ENCODE peak calls at places on chromosomes 7 and 10, in nine cellular contexts. One of them, this sample, is unnamed. For H3K4me1 and H3K9me3, the result is how much of the 10 kb centered on the place peaks cover.

GRCh38 chr10:84550756-84551436 is 222.5 kb downstream of the CCSER2 start:
- DNase-seq in Peyer's patch: no peak
- DNase-seq in tibial nerve: no peak
- DNase-seq in sigmoid colon: no peak
- DNase-seq in Caco-2: no peak
- DNase-seq in kidney: no peak
- DNase-seq in body of pancreas: no peak
- DNase-seq in uterus: no peak
- DNase-seq in ovary: no peak
- DNase-seq in this sample: peak

GRCh38 chr10:86958831-86959736 is 685 bp downstream of the SNCG start:
- DNase-seq in Peyer's patch: no peak
- DNase-seq in tibial nerve: no peak
- DNase-seq in sigmoid colon: peak
- DNase-seq in Caco-2: peak
- DNase-seq in kidney: peak
- DNase-seq in body of pancreas: no peak
- DNase-seq in uterus: peak
- DNase-seq in ovary: peak
- DNase-seq in this sample: no peak

GRCh38 chr10:64159910-64160872 is 639.0 kb downstream of the REEP3 start:
- DNase-seq in Peyer's patch: no peak
- DNase-seq in tibial nerve: no peak
- DNase-seq in sigmoid colon: no peak
- DNase-seq in Caco-2: no peak
- DNase-seq in kidney: no peak
- DNase-seq in body of pancreas: peak
- DNase-seq in uterus: no peak
- DNase-seq in ovary: no peak
- DNase-seq in this sample: no peak

GRCh38 chr10:24894309-24894708 is 58.1 kb downstream of the PRTFDC1 start:
- DNase-seq in Peyer's patch: peak
- DNase-seq in tibial nerve: no peak
- DNase-seq in sigmoid colon: no peak
- DNase-seq in Caco-2: no peak
- DNase-seq in kidney: no peak
- DNase-seq in body of pancreas: no peak
- DNase-seq in uterus: no peak
- DNase-seq in ovary: no peak
- DNase-seq in this sample: no peak

GRCh38 chr7:126447984-126448383 is 804.8 kb downstream of the GRM8 start:
- DNase-seq in Peyer's patch: no peak
- DNase-seq in tibial nerve: no peak
- DNase-seq in sigmoid colon: no peak
- DNase-seq in Caco-2: no peak
- DNase-seq in kidney: no peak
- DNase-seq in body of pancreas: no peak
- DNase-seq in uterus: no peak
- DNase-seq in ovary: no peak
- DNase-seq in this sample: no peak

GRCh38 chr10:109933984-109934565 is 10.8 kb upstream of the XPNPEP1 start:
- DNase-seq in Peyer's patch: peak
- DNase-seq in tibial nerve: no peak
- DNase-seq in sigmoid colon: no peak
- DNase-seq in Caco-2: no peak
- DNase-seq in kidney: no peak
- DNase-seq in body of pancreas: no peak
- DNase-seq in uterus: no peak
- DNase-seq in ovary: no peak
- DNase-seq in this sample: no peak

GRCh38 chr10:14772399-14772798 is 2.3 kb downstream of the FAM107B start:
- DNase-seq in Peyer's patch: no peak
- DNase-seq in tibial nerve: no peak
- DNase-seq in sigmoid colon: no peak
- DNase-seq in Caco-2: no peak
- DNase-seq in kidney: no peak
- DNase-seq in body of pancreas: no peak
- DNase-seq in uterus: no peak
- DNase-seq in ovary: no peak
- DNase-seq in this sample: peak

GRCh38 chr7:957418-958220 is 3.1 kb upstream of the ADAP1 start:
- DNase-seq in Peyer's patch: no peak
- DNase-seq in tibial nerve: peak
- DNase-seq in sigmoid colon: peak
- DNase-seq in Caco-2: no peak
- DNase-seq in kidney: peak
- DNase-seq in body of pancreas: peak
- DNase-seq in uterus: no peak
- DNase-seq in ovary: peak
- DNase-seq in this sample: no peak

GRCh38 chr7:22173884-22174573 is 182.9 kb downstream of the RAPGEF5 start:
- DNase-seq in Peyer's patch: no peak
- DNase-seq in tibial nerve: no peak
- DNase-seq in sigmoid colon: no peak
- DNase-seq in Caco-2: no peak
- DNase-seq in kidney: no peak
- DNase-seq in body of pancreas: peak
- DNase-seq in uterus: no peak
- DNase-seq in ovary: no peak
- DNase-seq in this sample: no peak

GRCh38 chr10:2953495-2953894 is 113.9 kb upstream of the PFKP start:
- DNase-seq in Peyer's patch: no peak
- DNase-seq in tibial nerve: no peak
- DNase-seq in sigmoid colon: no peak
- DNase-seq in Caco-2: no peak
- DNase-seq in kidney: no peak
- DNase-seq in body of pancreas: no peak
- DNase-seq in uterus: no peak
- DNase-seq in ovary: no peak
- DNase-seq in this sample: no peak

GRCh38 chr10:70722820-70723424 is 50.6 kb downstream of the ADAMTS14 start:
- DNase-seq in Peyer's patch: no peak
- DNase-seq in tibial nerve: no peak
- DNase-seq in sigmoid colon: no peak
- DNase-seq in Caco-2: no peak
- DNase-seq in kidney: no peak
- DNase-seq in body of pancreas: no peak
- DNase-seq in uterus: no peak
- DNase-seq in ovary: no peak
- DNase-seq in this sample: no peak

GRCh38 chr7:106031271-106032029 is 68.4 kb downstream of the CDHR3 start:
- DNase-seq in Peyer's patch: no peak
- DNase-seq in tibial nerve: no peak
- DNase-seq in sigmoid colon: peak
- DNase-seq in Caco-2: no peak
- DNase-seq in kidney: no peak
- DNase-seq in body of pancreas: no peak
- DNase-seq in uterus: peak
- DNase-seq in ovary: peak
- DNase-seq in this sample: no peak

GRCh38 chr7:151754142-151754590 is 122.7 kb downstream of the PRKAG2 start:
- DNase-seq in Peyer's patch: peak
- DNase-seq in tibial nerve: peak
- DNase-seq in sigmoid colon: peak
- DNase-seq in Caco-2: peak
- DNase-seq in kidney: peak
- DNase-seq in body of pancreas: peak
- DNase-seq in uterus: peak
- DNase-seq in ovary: peak
- DNase-seq in this sample: no peak

GRCh38 chr7:51024867-51025266 is 242.2 kb upstream of the GRB10 start:
- DNase-seq in Peyer's patch: no peak
- DNase-seq in tibial nerve: no peak
- DNase-seq in sigmoid colon: no peak
- DNase-seq in Caco-2: no peak
- DNase-seq in kidney: no peak
- DNase-seq in body of pancreas: no peak
- DNase-seq in uterus: no peak
- DNase-seq in ovary: no peak
- DNase-seq in this sample: no peak

GRCh38 chr7:51028128-51028830 is 245.6 kb upstream of the GRB10 start:
- DNase-seq in Peyer's patch: no peak
- DNase-seq in tibial nerve: no peak
- DNase-seq in sigmoid colon: no peak
- DNase-seq in Caco-2: no peak
- DNase-seq in kidney: no peak
- DNase-seq in body of pancreas: no peak
- DNase-seq in uterus: no peak
- DNase-seq in ovary: no peak
- DNase-seq in this sample: no peak

GRCh38 chr7:51027256-51028127 is 244.8 kb upstream of the GRB10 start:
- DNase-seq in Peyer's patch: no peak
- DNase-seq in tibial nerve: no peak
- DNase-seq in sigmoid colon: no peak
- DNase-seq in Caco-2: no peak
- DNase-seq in kidney: no peak
- DNase-seq in body of pancreas: no peak
- DNase-seq in uterus: no peak
- DNase-seq in ovary: no peak
- DNase-seq in this sample: no peak

GRCh38 chr7:51025668-51026067 is 243.0 kb upstream of the GRB10 start:
- DNase-seq in Peyer's patch: no peak
- DNase-seq in tibial nerve: no peak
- DNase-seq in sigmoid colon: no peak
- DNase-seq in Caco-2: no peak
- DNase-seq in kidney: no peak
- DNase-seq in body of pancreas: peak
- DNase-seq in uterus: no peak
- DNase-seq in ovary: no peak
- DNase-seq in this sample: no peak

GRCh38 chr7:51026341-51026740 is 243.6 kb upstream of the GRB10 start:
- DNase-seq in Peyer's patch: no peak
- DNase-seq in tibial nerve: no peak
- DNase-seq in sigmoid colon: no peak
- DNase-seq in Caco-2: no peak
- DNase-seq in kidney: no peak
- DNase-seq in body of pancreas: no peak
- DNase-seq in uterus: no peak
- DNase-seq in ovary: no peak
- DNase-seq in this sample: peak
- H3K4me1 ChIP-seq in Peyer's patch: under half
- H3K4me1 ChIP-seq in tibial nerve: under half
- H3K4me1 ChIP-seq in sigmoid colon: under half
- H3K4me1 ChIP-seq in Caco-2: under half
- H3K4me1 ChIP-seq in kidney: under half
- H3K4me1 ChIP-seq in body of pancreas: half or more
- H3K4me1 ChIP-seq in uterus: under half
- H3K4me1 ChIP-seq in ovary: under half
- H3K4me1 ChIP-seq in this sample: under half

GRCh38 chr10:37269554-37270256 is 144.3 kb downstream of the ANKRD30A start:
- DNase-seq in Peyer's patch: no peak
- DNase-seq in tibial nerve: no peak
- DNase-seq in sigmoid colon: no peak
- DNase-seq in Caco-2: no peak
- DNase-seq in kidney: no peak
- DNase-seq in body of pancreas: no peak
- DNase-seq in uterus: no peak
- DNase-seq in ovary: no peak
- DNase-seq in this sample: no peak

DNA sequence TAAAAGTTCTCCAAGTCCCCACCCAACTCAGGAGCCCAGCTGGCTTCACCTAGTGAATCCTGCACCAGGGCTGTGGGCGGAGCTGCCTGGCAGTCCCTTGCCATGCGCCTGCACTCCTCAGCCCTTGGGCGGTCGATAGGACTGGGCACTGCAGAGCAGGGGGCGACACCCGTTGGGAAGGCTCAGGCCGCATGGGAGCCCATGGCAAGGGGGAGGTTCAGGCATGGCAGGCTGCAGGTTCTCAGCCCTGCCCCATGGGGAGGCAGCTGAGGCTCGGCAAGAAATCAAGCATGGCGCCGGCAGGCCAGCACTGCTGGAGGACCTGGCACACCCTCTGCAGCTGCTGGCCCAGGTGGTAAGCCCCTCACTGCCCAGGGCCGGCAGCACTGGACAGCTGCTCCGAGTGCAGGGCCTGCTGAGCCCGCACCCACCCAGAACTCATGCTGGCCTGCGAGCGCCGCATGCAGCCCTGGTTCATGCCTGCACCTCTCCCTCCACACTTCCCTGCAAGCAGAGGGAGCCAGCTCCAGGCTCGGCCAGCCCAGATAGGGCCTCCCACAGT is 149.9 kb downstream of the ANKRD30A start:
- DNase-seq in Peyer's patch: no peak
- DNase-seq in tibial nerve: no peak
- DNase-seq in sigmoid colon: no peak
- DNase-seq in Caco-2: no peak
- DNase-seq in kidney: peak
- DNase-seq in body of pancreas: no peak
- DNase-seq in uterus: no peak
- DNase-seq in ovary: no peak
- DNase-seq in this sample: no peak
- H3K9me3 ChIP-seq in Peyer's patch: under half
- H3K9me3 ChIP-seq in tibial nerve: under half
- H3K9me3 ChIP-seq in sigmoid colon: under half
- H3K9me3 ChIP-seq in Caco-2: under half
- H3K9me3 ChIP-seq in kidney: under half
- H3K9me3 ChIP-seq in body of pancreas: under half
- H3K9me3 ChIP-seq in uterus: under half
- H3K9me3 ChIP-seq in ovary: under half
- H3K9me3 ChIP-seq in this sample: under half

DNA sequence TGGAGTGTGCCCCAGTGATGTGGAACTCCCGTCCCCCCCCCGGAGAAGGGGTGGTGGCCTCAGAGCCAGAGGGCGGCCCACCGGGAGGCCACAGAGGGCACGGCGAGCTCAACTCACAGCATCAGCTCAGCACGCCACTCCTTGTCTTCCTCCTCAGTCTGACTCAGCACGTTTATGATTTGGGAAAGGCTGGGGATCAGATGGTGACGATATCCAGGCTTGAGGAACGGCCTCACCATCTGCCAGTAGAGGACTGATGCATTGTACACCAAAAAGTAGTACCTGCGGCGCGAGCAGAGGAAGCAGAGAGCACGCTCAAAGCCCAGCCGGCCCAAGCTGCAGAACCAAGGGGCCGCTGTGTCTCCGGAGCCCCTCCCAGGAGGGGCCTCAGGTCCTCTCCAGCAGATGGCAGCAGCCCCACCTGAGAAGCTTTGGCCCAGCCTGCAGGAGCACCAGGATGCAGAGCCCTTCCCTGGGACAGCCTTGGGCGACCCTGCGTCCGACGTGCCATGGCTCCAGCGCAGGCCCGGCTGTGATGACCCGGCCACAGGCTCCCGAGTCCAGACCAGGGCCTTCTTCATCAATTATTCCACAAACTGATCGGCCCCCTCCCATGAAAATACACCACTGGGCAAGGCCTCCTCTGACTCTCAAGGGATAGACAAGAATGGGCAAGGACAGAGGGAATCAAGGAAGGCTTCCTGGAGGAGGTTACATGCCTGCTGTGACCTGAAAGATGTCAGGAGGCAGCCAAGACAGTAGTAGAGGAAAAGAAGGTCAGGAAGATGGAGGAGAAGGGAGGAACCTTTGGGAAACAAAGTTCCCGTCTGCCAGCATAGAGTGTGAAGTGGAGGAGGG is 3.7 kb downstream of the CFAP46 start:
- DNase-seq in Peyer's patch: no peak
- DNase-seq in tibial nerve: no peak
- DNase-seq in sigmoid colon: no peak
- DNase-seq in Caco-2: peak
- DNase-seq in kidney: peak
- DNase-seq in body of pancreas: no peak
- DNase-seq in uterus: no peak
- DNase-seq in ovary: no peak
- DNase-seq in this sample: no peak
- TF ChIP-seq CTCF in Peyer's patch: no peak
- TF ChIP-seq CTCF in tibial nerve: no peak
- TF ChIP-seq CTCF in sigmoid colon: no peak
- TF ChIP-seq CTCF in Caco-2: peak
- TF ChIP-seq CTCF in kidney: no peak
- TF ChIP-seq CTCF in body of pancreas: no peak
- TF ChIP-seq CTCF in uterus: no peak
- TF ChIP-seq CTCF in ovary: no peak
- TF ChIP-seq CTCF in this sample: no peak

GRCh38 chr10:69075431-69075830 is 12.5 kb upstream of the SRGN start:
- DNase-seq in Peyer's patch: no peak
- DNase-seq in tibial nerve: no peak
- DNase-seq in sigmoid colon: no peak
- DNase-seq in Caco-2: no peak
- DNase-seq in kidney: no peak
- DNase-seq in body of pancreas: no peak
- DNase-seq in uterus: no peak
- DNase-seq in ovary: no peak
- DNase-seq in this sample: no peak
- H3K4me1 ChIP-seq in Peyer's patch: under half
- H3K4me1 ChIP-seq in tibial nerve: under half
- H3K4me1 ChIP-seq in sigmoid colon: under half
- H3K4me1 ChIP-seq in Caco-2: under half
- H3K4me1 ChIP-seq in kidney: under half
- H3K4me1 ChIP-seq in body of pancreas: under half
- H3K4me1 ChIP-seq in uterus: under half
- H3K4me1 ChIP-seq in ovary: under half
- H3K4me1 ChIP-seq in this sample: under half

This sample was measured in esophagus muscularis mucosa.